ENCODE peak calls at places on chromosome 11, in five cellular contexts. L is H9, W is neuronal stem cell, A is H1, X is IMR-90. U is an unnamed sample.

GRCh38 chr11:113114452-113115027 is 153.3 kb downstream of the NCAM1 start:
- DNase-seq in X (peak), W (peak), A (peak), L (peak), U (peak)

GRCh38 chr11:128859563-128860441 is 7.3 kb downstream of the KCNJ1 start:
- DNase-seq in W (peak), X (peak), L (peak), A (peak), U (peak)

GRCh38 chr11:47391077-47391583 is 12.8 kb upstream of the SPI1 start:
- DNase-seq in W (no peak), L (peak), X (no peak), A (no peak), U (no peak)

GRCh38 chr11:66068923-66069714 is 953 bp upstream of the PACS1 start:
- DNase-seq in A (no peak), L (no peak), W (no peak), X (peak), U (peak)

GRCh38 chr11:72821221-72821919 is 7.2 kb downstream of the ATG16L2 start:
- DNase-seq in A (no peak), L (peak), W (no peak), X (no peak), U (no peak)

GRCh38 chr11:72189448-72190250 is 2.3 kb upstream of the FOLR1 start:
- DNase-seq in L (no peak), X (no peak), W (no peak), A (no peak), U (peak)

GRCh38 chr11:15258433-15259350 is 144.0 kb downstream of the INSC start:
- DNase-seq in L (no peak), X (peak), A (no peak), W (no peak), U (peak)

GRCh38 chr11:129320485-129320884 is 55.2 kb upstream of the BARX2 start:
- DNase-seq in W (no peak), A (no peak), L (no peak), X (no peak), U (no peak)

GRCh38 chr11:126461996-126462395 is 106.5 kb downstream of the ST3GAL4 start:
- DNase-seq in A (no peak), X (no peak), L (no peak), W (no peak), U (no peak)

GRCh38 chr11:69487391-69487790 is 5.9 kb downstream of the LINC01488 start:
- DNase-seq in X (no peak), L (no peak), W (no peak), A (no peak), U (no peak)

GRCh38 chr11:44726278-44727113 is at the start of gene TSPAN18:
- DNase-seq in L (peak), X (no peak), A (peak), W (peak), U (peak)

GRCh38 chr11:45150943-45151342 is 4.5 kb downstream of the PRDM11 start:
- DNase-seq in W (no peak), A (no peak), L (no peak), X (no peak), U (no peak)

GRCh38 chr11:72352859-72353551 is 81.3 kb downstream of the CLPB start:
- DNase-seq in X (peak), A (peak), L (peak), W (peak), U (peak)

GRCh38 chr11:115580927-115581680 is 76.9 kb upstream of the CADM1 start:
- DNase-seq in L (no peak), A (no peak), X (no peak), W (no peak), U (peak)

GRCh38 chr11:86459682-86460460 is 85.2 kb downstream of the CCDC81 start:
- DNase-seq in X (peak), A (peak), L (peak), W (no peak), U (peak)

GRCh38 chr11:12271241-12271640 is 106.1 kb upstream of the PARVA start:
- DNase-seq in X (no peak), A (no peak), L (no peak), W (no peak), U (no peak)

GRCh38 chr11:19988598-19988997 is 171.7 kb downstream of the DBX1 start:
- DNase-seq in A (peak), L (peak), W (no peak), X (peak), U (peak)

GRCh38 chr11:14449302-14449714 is 50.3 kb downstream of the COPB1 start:
- DNase-seq in L (no peak), A (no peak), X (no peak), W (no peak), U (no peak)

GRCh38 chr11:97140885-97141494 is 751.2 kb downstream of the JRKL start:
- DNase-seq in W (peak), L (no peak), X (no peak), A (no peak), U (peak)

GRCh38 chr11:3189886-3190583 is 24.9 kb upstream of the OSBPL5 start:
- DNase-seq in A (no peak), X (no peak), L (no peak), W (no peak), U (no peak)

GRCh38 chr11:101321222-101321621 is 191.6 kb upstream of the PGR start:
- DNase-seq in A (no peak), W (no peak), X (no peak), L (peak), U (peak)

GRCh38 chr11:44014968-44015623 is 32.7 kb upstream of the ACCSL start:
- DNase-seq in A (no peak), L (peak), W (no peak), X (peak), U (no peak)

GRCh38 chr11:83871013-83871412 is 584.8 kb upstream of the CCDC90B start:
- DNase-seq in W (no peak), L (no peak), X (no peak), A (no peak), U (no peak)

GRCh38 chr11:69841859-69842698 is 22.9 kb upstream of the FGF3 start:
- DNase-seq in X (peak), W (no peak), A (no peak), L (peak), U (peak)

GRCh38 chr11:8338138-8338537 is 74.5 kb upstream of the LMO1 start:
- DNase-seq in L (peak), A (no peak), W (no peak), X (peak), U (peak)

GRCh38 chr11:69887841-69888670 is 68.8 kb upstream of the FGF3 start:
- DNase-seq in X (no peak), W (no peak), A (no peak), L (no peak), U (no peak)

GRCh38 chr11:115220423-115220822 is 283.8 kb downstream of the CADM1 start:
- DNase-seq in X (no peak), W (no peak), A (no peak), L (no peak), U (no peak)

GRCh38 chr11:125167292-125167953 is 2.9 kb downstream of the PKNOX2 start:
- DNase-seq in L (no peak), W (peak), X (peak), A (no peak), U (peak)

GRCh38 chr11:6269994-6270393 is 10.4 kb downstream of the CCKBR start:
- DNase-seq in W (no peak), X (no peak), A (no peak), L (peak), U (no peak)

GRCh38 chr11:115193931-115194797 is 310.1 kb downstream of the CADM1 start:
- DNase-seq in W (no peak), A (no peak), L (no peak), X (no peak), U (no peak)

GRCh38 chr11:12765428-12765827 is 91.2 kb downstream of the TEAD1 start:
- DNase-seq in W (no peak), X (peak), A (no peak), L (no peak), U (no peak)

GRCh38 chr11:64661146-64661545 is 61.9 kb downstream of the NRXN2 start:
- DNase-seq in X (peak), A (no peak), W (no peak), L (no peak), U (no peak)

GRCh38 chr11:95301497-95301896 is 70.5 kb upstream of the SESN3 start:
- DNase-seq in X (no peak), A (no peak), W (no peak), L (no peak), U (no peak)

GRCh38 chr11:107040447-107041444 is 22.5 kb upstream of the GUCY1A2 start:
- DNase-seq in X (peak), L (no peak), W (no peak), A (no peak), U (no peak)

GRCh38 chr11:4826425-4826824 is 5.3 kb downstream of the OR51F2 start:
- DNase-seq in X (peak), A (no peak), W (no peak), L (no peak), U (peak)

GRCh38 chr11:830295-831131 is 2.2 kb upstream of the CD151 start:
- DNase-seq in A (no peak), X (no peak), W (no peak), L (peak), U (peak)

GRCh38 chr11:831132-831864 is 1.5 kb upstream of the CD151 start:
- DNase-seq in A (no peak), X (peak), L (no peak), W (no peak), U (no peak)

GRCh38 chr11:832529-833113 is at the start of gene CD151:
- DNase-seq in X (peak), A (no peak), W (no peak), L (peak), U (peak)

GRCh38 chr11:833114-833791 is 501 bp downstream of the CD151 start:
- DNase-seq in X (no peak), A (no peak), W (no peak), L (no peak), U (no peak)

GRCh38 chr11:831951-832528 is 712 bp upstream of the CD151 start:
- DNase-seq in L (no peak), X (no peak), W (no peak), A (no peak), U (no peak)
- H3K4ac ChIP-seq in L (no peak), X (peak), W (peak), A (peak), U (no peak)

GRCh38 chr11:46290598-46291309 is 13.3 kb downstream of the CREB3L1 start:
- DNase-seq in X (peak), W (no peak), L (peak), A (peak), U (peak)
- H2BK5ac ChIP-seq in X (peak), W (peak), L (no peak), A (peak), U (peak)

GRCh38 chr11:17802491-17802890 is 67.9 kb downstream of the KCNC1 start:
- DNase-seq in X (no peak), L (no peak), W (no peak), A (no peak), U (no peak)
- H3K4ac ChIP-seq in X (no peak), L (no peak), W (no peak), A (no peak), U (no peak)

GRCh38 chr11:117914398-117914761 is 14.8 kb downstream of the TMPRSS13 start:
- DNase-seq in X (no peak), W (no peak), L (peak), A (no peak), U (no peak)
- H2BK5ac ChIP-seq in X (no peak), W (no peak), L (no peak), A (no peak), U (no peak)

DNA sequence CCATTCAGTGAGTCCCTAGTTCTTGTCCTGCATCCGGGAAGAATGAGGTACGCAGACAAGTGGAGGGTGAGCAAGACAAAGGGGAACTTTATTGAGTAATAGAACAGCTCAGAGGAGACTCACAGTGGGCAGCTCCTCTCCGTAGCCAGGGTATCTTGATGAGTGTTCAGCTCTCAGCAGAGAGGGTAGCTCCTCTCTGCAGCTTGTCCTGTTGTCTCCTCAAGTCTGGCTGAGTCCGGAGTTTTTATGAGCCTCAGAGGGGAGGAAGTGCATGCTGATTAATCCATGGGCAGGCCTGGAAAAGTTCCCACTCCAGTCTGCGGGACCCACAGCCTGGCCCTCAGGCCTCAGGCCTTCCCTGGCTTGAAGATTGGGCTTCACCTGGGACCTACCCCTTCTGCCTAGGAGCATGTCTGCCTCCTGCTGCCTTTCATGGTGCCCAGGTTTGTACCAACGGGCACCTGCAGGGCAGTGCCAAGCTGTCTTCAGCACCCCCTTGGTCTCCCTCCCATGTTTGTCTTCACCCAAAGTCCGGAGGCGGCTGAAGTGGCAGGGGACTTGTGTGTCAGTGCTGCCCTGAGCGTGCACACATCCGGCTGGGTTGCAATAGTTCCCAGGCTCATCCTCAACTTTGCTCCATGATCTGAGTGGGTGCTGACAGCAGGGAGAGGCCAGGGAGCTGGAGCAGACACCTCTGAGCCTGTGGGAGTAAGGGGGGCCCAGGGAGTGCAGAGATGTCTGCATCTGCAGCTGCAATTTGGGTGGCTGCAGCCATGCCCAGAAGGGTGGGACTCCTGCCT is 134.2 kb downstream of the LDLRAD3 start:
- DNase-seq in L (no peak), A (no peak), W (no peak), X (no peak), U (no peak)
- H3K4ac ChIP-seq in L (no peak), A (no peak), W (no peak), X (no peak), U (no peak)

DNA sequence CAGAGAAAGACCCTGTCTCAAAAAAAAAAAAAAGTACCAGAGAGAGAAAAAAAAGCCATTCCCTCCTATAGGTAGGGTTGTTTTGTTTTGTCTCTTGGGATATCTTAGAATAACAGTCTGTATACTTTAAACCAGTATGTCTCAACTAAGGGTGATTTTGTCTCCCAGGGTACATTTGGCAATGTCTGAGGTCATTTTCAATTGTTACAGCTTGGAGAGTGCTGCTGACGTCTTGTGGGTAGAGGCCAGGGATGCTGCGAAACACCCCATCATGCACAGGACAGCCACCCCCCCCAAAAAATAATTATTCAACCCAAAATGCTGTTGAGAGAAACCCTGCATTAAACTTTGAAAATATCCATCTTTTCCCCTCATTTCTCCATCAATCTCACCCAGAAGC is 56.1 kb upstream of the CRTAM start:
- DNase-seq in X (no peak), W (no peak), L (no peak), A (no peak), U (no peak)
- H2BK5ac ChIP-seq in X (no peak), W (no peak), L (no peak), A (no peak), U (no peak)

GRCh38 chr11:61771195-61771894 is 18.9 kb downstream of the MYRF start:
- DNase-seq in X (no peak), A (no peak), W (no peak), L (no peak), U (no peak)
- H3K4ac ChIP-seq in X (no peak), A (no peak), W (no peak), L (no peak), U (no peak)

GRCh38 chr11:110362916-110363574 is 66.6 kb upstream of the RDX start:
- DNase-seq in A (no peak), X (no peak), L (peak), W (peak), U (peak)
- H2BK5ac ChIP-seq in A (no peak), X (no peak), L (no peak), W (no peak), U (peak)

U was measured in mesendoderm.